ENCODE peak calls at places on chromosome 6, in ten cellular contexts. T is aorta, X is prostate gland, F is mucosa of descending colon, D is GM23338, W is neural progenitor cell, Y is uterus, N is left lung, M is keratinocyte, A is MM.1S. G is an unnamed sample. For H3K4me1, the result is how much of the 10 kb centered on the place peaks cover.

GRCh38 chr6:71681234-71681867 is 205.0 kb upstream of the RIMS1 start:
- DNase-seq in Y (no peak), M (no peak), A (no peak), F (no peak), T (no peak), W (no peak), X (no peak), N (no peak), D (no peak), G (peak)

GRCh38 chr6:144344651-144345050 is 59.5 kb downstream of the UTRN start:
- DNase-seq in M (no peak), D (no peak), A (no peak), F (no peak), Y (no peak), N (no peak), W (no peak), T (no peak), X (no peak), G (no peak)

GRCh38 chr6:33075568-33076405 is at the start of gene HLA-DPB1:
- DNase-seq in T (no peak), A (peak), Y (no peak), F (no peak), N (no peak), X (no peak), W (peak), M (no peak), D (peak), G (peak)

GRCh38 chr6:33215281-33215680 is 7.0 kb downstream of the RING1 start:
- DNase-seq in T (no peak), M (no peak), Y (no peak), A (no peak), W (no peak), X (no peak), D (no peak), N (no peak), F (no peak), G (no peak)

GRCh38 chr6:41836022-41836659 is 48.6 kb downstream of the TOMM6 start:
- DNase-seq in M (no peak), Y (no peak), N (no peak), W (no peak), A (peak), X (no peak), T (no peak), D (no peak), F (no peak), G (no peak)

GRCh38 chr6:34656378-34657036 is 40.1 kb downstream of the ILRUN start:
- DNase-seq in F (no peak), N (no peak), D (no peak), Y (no peak), X (peak), A (peak), T (no peak), W (no peak), M (no peak), G (no peak)

GRCh38 chr6:31008165-31008564 is 2.1 kb upstream of the MUC22 start:
- DNase-seq in Y (no peak), F (no peak), A (no peak), D (peak), M (no peak), T (no peak), N (no peak), X (no peak), W (no peak), G (no peak)

GRCh38 chr6:1738682-1739081 is 129.0 kb downstream of the FOXC1 start:
- DNase-seq in A (no peak), W (no peak), F (no peak), Y (no peak), M (no peak), X (no peak), D (no peak), N (no peak), T (no peak), G (no peak)

GRCh38 chr6:26199057-26199772 is 112.0 kb downstream of the HFE start:
- DNase-seq in T (peak), D (peak), N (peak), Y (peak), W (peak), X (peak), A (peak), F (peak), M (peak), G (peak)

GRCh38 chr6:116783852-116784251 is 18.3 kb upstream of the FAM162B start:
- DNase-seq in A (no peak), X (no peak), F (no peak), W (no peak), M (no peak), Y (no peak), D (no peak), T (no peak), N (no peak), G (no peak)

GRCh38 chr6:135995160-135995898 is 143.8 kb downstream of the PDE7B start:
- DNase-seq in T (no peak), F (no peak), W (no peak), D (no peak), Y (no peak), M (no peak), N (no peak), X (no peak), A (no peak), G (no peak)

GRCh38 chr6:1695546-1696494 is 86.1 kb downstream of the FOXC1 start:
- DNase-seq in T (peak), W (no peak), A (no peak), D (no peak), M (no peak), Y (no peak), N (no peak), F (no peak), X (no peak), G (no peak)

GRCh38 chr6:37051138-37052026 is 45.9 kb downstream of the FGD2 start:
- DNase-seq in T (peak), Y (peak), W (peak), N (peak), F (peak), A (peak), M (no peak), D (peak), X (peak), G (peak)

GRCh38 chr6:56891754-56892153 is 63.2 kb upstream of the BEND6 start:
- DNase-seq in A (no peak), X (no peak), T (no peak), Y (no peak), W (peak), D (peak), N (no peak), M (no peak), F (no peak), G (no peak)

GRCh38 chr6:43575105-43575771 is 600 bp downstream of the XPO5 start:
- DNase-seq in W (peak), T (peak), A (no peak), D (peak), M (no peak), N (peak), X (no peak), F (no peak), Y (no peak), G (peak)

GRCh38 chr6:28643017-28643740 is 117.5 kb downstream of the GPX5 start:
- DNase-seq in D (peak), T (no peak), F (no peak), M (peak), Y (no peak), W (peak), N (no peak), X (no peak), A (peak), G (peak)

GRCh38 chr6:113719056-113719455 is 138.1 kb upstream of the MARCKS start:
- DNase-seq in F (no peak), Y (no peak), W (no peak), M (no peak), T (no peak), N (no peak), A (no peak), X (no peak), D (no peak), G (peak)

GRCh38 chr6:18405477-18406293 is 18.5 kb downstream of the RNF144B start:
- DNase-seq in M (no peak), F (no peak), N (no peak), A (no peak), T (no peak), D (no peak), W (no peak), X (peak), Y (no peak), G (no peak)

GRCh38 chr6:18397701-18398100 is 10.6 kb downstream of the RNF144B start:
- DNase-seq in W (no peak), F (no peak), X (no peak), N (no peak), T (no peak), Y (no peak), M (no peak), A (no peak), D (no peak), G (no peak)

GRCh38 chr6:18395177-18395850 is 8.2 kb downstream of the RNF144B start:
- DNase-seq in F (no peak), A (no peak), Y (no peak), M (no peak), T (no peak), W (peak), N (no peak), D (peak), X (no peak), G (no peak)

GRCh38 chr6:18395851-18396187 is 8.7 kb downstream of the RNF144B start:
- DNase-seq in D (no peak), T (no peak), M (no peak), Y (no peak), N (no peak), W (no peak), F (no peak), A (no peak), X (no peak), G (no peak)

DNA sequence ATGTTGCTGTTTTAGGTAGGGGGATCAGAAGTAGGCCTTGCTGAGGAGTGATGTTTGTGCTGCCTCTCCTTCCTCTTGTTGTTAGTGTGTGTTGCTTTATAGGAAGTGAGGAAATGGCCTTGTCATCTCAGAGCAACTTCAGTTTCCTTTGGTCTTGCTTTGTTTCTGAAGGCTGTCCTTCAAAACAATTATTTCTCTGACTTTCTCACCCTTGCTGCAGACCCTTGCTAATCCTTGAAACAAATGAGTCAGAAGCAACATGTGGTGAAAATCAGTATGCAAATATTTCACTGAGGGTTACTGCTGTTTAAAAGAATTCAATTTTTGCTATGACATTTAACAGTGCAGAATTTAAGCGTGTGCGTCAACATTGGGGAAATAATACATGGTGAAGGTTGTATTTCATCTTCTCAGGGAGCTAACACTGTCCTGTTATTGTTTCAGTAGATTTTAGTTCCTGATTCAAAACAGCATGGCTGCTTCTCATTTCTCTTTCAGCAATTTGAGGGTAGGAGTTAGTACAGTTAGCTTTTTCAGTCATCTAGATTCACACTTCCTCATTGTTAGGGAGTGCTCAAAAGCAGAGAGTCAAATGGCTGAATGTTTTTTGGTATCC is 13.8 kb downstream of the RNF144B start:
- DNase-seq in F (no peak), Y (no peak), D (no peak), N (no peak), A (no peak), X (no peak), T (no peak), M (no peak), W (no peak), G (no peak)
- H3K4me1 ChIP-seq in F (under half), Y (under half), D (under half), N (under half), A (under half), X (under half), T (under half), M (under half), W (under half), G (under half)

GRCh38 chr6:15451738-15452137 is 205.9 kb downstream of the JARID2 start:
- DNase-seq in X (no peak), N (no peak), W (no peak), A (no peak), F (no peak), D (no peak), Y (no peak), M (no peak), T (no peak), G (no peak)
- H3K4me1 ChIP-seq in X (under half), N (under half), W (under half), A (under half), F (under half), D (half or more), Y (under half), M (under half), T (under half), G (under half)

GRCh38 chr6:167122041-167122826 is 662 bp upstream of the CCR6 start:
- DNase-seq in X (no peak), F (no peak), Y (no peak), M (no peak), N (no peak), T (no peak), D (no peak), A (no peak), W (no peak), G (no peak)
- H3K4me1 ChIP-seq in X (under half), F (under half), Y (under half), M (under half), N (under half), T (under half), D (under half), A (under half), W (under half), G (under half)

DNA sequence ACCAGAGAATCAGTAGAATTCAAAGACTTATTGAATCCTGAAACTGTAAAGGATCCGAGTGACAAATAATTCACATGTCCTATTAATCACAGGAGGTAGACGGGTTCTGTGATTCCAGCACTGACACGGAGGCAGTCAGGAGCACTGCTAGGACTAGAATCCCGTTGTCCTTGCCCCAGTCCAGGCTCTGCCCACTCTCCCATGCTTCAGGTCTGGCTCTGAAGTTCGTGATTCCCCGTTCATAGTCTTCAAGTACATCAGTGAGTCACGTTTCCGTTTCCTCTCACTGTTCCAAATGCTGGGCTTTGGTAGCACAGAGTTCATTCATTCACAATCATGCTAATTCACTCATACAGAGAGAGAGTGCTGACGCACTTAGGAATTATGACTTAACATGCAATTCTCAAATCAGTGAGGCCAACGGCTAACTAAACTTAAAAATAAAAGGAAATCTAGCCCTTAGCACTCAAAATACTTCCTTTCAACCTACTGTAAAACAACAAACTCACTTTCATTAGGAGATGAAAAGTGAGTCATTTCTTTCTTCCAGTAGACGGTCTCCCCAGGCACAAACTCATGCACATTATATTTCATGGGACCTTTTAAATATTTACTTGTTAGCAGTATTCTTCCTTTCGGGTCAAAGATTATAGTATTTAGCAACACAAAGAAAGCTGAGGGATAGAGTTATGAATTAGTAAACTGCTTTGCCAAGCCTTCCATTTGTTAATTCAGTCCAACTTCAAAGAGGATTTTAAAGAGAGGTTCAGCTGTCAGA is 94.0 kb upstream of the NHSL1 start:
- DNase-seq in F (no peak), M (peak), D (peak), T (peak), Y (peak), N (no peak), X (peak), W (no peak), A (no peak), G (no peak)
- H3K4me1 ChIP-seq in F (under half), M (under half), D (under half), T (under half), Y (under half), N (under half), X (under half), W (under half), A (under half), G (under half)

GRCh38 chr6:108656834-108657233 is 96.1 kb downstream of the FOXO3 start:
- DNase-seq in W (no peak), T (no peak), M (no peak), Y (no peak), A (no peak), F (no peak), D (no peak), N (no peak), X (no peak), G (peak)

GRCh38 chr6:108658174-108658573 is 97.5 kb downstream of the FOXO3 start:
- DNase-seq in N (no peak), F (no peak), D (no peak), X (no peak), W (no peak), M (no peak), Y (no peak), T (no peak), A (no peak), G (no peak)

GRCh38 chr6:108653864-108654402 is 93.2 kb downstream of the FOXO3 start:
- DNase-seq in A (no peak), T (peak), M (no peak), F (no peak), N (no peak), X (peak), D (no peak), Y (peak), W (no peak), G (no peak)

GRCh38 chr6:108654465-108655106 is 93.9 kb downstream of the FOXO3 start:
- DNase-seq in Y (no peak), D (no peak), A (no peak), T (no peak), F (no peak), N (no peak), M (no peak), W (no peak), X (no peak), G (no peak)

GRCh38 chr6:108655840-108656650 is 95.3 kb downstream of the FOXO3 start:
- DNase-seq in D (no peak), A (no peak), F (no peak), W (no peak), T (no peak), X (no peak), M (no peak), Y (peak), N (no peak), G (no peak)
- H3K4me1 ChIP-seq in D (under half), A (half or more), F (under half), W (under half), T (under half), X (under half), M (under half), Y (under half), N (under half), G (under half)

GRCh38 chr6:16725145-16725864 is 36.0 kb downstream of the ATXN1 start:
- DNase-seq in D (no peak), F (no peak), T (no peak), X (no peak), W (no peak), A (no peak), Y (no peak), M (no peak), N (no peak), G (no peak)
- H3K4me1 ChIP-seq in D (under half), F (under half), T (under half), X (under half), W (under half), A (under half), Y (under half), M (half or more), N (under half), G (under half)

DNA sequence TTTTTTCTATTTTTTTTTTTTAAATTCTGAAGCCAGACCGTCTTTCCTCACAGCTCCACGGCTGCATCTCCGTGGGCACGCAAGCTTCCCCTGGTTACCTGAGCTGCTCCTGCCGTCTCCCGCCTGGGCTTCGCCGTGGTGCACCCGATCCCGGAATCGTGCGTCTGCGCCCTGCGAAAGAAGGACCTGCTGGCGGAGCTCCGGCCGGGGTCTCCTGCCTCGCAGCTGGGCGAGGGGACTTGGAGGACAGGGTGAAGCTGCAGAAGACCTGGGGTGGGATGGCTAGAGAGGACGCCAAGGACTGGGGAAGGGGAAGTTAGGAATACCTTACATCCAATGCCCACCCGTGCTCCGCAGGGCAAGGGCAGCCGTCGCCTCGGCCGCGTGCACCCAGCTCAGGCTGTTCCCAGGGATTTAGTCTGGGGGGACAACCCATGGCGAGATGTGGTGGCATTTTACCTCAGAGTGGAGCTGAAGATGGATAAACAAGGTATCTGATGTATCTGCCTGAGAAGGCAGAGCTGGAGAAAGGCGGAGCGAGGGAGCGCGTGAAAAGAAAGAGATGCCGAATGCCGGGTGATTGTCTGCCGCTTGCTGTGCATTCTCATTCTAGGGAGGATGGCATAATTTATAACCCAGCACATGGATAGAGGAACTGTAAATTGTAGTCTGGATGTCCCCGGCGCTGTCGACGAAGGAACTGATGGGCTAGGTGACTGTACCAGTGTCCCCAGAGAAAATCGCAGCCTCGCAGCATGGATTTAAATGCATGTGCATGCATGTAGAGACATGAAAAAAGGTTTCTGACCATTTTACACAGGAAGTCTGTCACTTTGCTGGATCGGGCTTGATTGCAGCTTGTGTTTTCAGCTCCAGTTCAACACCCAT is 150.0 kb downstream of the PRL start:
- DNase-seq in F (peak), A (no peak), N (peak), W (no peak), X (no peak), T (no peak), Y (peak), M (no peak), D (no peak), G (no peak)
- H3K4me1 ChIP-seq in F (under half), A (under half), N (under half), W (under half), X (under half), T (under half), Y (under half), M (under half), D (under half), G (under half)

DNA sequence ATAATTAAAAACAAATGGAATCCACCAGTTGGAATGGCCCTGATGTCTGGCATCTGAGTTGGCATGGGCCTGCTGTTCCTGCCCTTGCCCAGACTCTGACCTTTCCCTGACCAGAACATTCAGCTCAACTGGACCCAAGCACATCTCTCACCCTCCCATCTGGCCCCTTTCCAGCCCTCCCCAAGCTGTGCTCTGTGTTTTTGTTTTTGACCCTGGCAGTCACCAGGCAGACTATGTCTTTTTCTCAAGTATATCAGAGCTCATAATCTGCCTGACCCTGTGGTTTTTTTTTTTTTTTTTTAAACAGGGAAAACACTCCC is 117.6 kb downstream of the TRDN start:
- DNase-seq in W (no peak), F (no peak), Y (peak), D (no peak), N (no peak), A (no peak), T (peak), X (no peak), M (no peak), G (no peak)
- H3K4me1 ChIP-seq in W (under half), F (under half), Y (under half), D (under half), N (under half), A (under half), T (under half), X (under half), M (under half), G (under half)

GRCh38 chr6:24951831-24952299 is 16.1 kb upstream of the RIPOR2 start:
- DNase-seq in W (no peak), N (no peak), X (no peak), F (no peak), T (no peak), A (no peak), Y (no peak), D (no peak), M (no peak), G (no peak)
- H3K4me1 ChIP-seq in W (under half), N (under half), X (under half), F (under half), T (under half), A (under half), Y (under half), D (under half), M (under half), G (under half)